ENCODE peak calls at places on chromosomes 5 and 9, in eight cellular contexts. T is ovary, J is H1, O is A549, A is sigmoid colon, S is transverse colon, Y is GM12878, G is K562. R is an unnamed sample.
A peak's percentile ranks its signal among the peaks of the same experiment; 100 is the strongest.

GRCh38 chr5:14773588-14773987 is 98.0 kb downstream of the ANKH start:
- DNase-seq in T (no peak), J (no peak), O (no peak), A (no peak), S (no peak), Y (no peak), G (no peak), R (no peak)

GRCh38 chr9:133669402-133669801 is 33.2 kb downstream of the DBH start:
- DNase-seq in T (no peak), J (peak; percentile 59), O (no peak), A (no peak), S (no peak), Y (no peak), G (no peak), R (no peak)

GRCh38 chr5:79694652-79695051 is 5.0 kb downstream of the CMYA5 start:
- DNase-seq in T (no peak), J (no peak), O (no peak), A (no peak), S (no peak), Y (no peak), G (peak; percentile 82), R (no peak)

GRCh38 chr9:100554935-100555401 is 22.9 kb upstream of the CAVIN4 start:
- DNase-seq in T (no peak), J (no peak), O (no peak), A (no peak), S (no peak), Y (no peak), G (no peak), R (no peak)

GRCh38 chr5:36494756-36495637 is 111.4 kb upstream of the SLC1A3 start:
- DNase-seq in T (peak; percentile 28), J (no peak), O (no peak), A (peak; percentile 84), S (no peak), Y (no peak), G (no peak), R (no peak)

GRCh38 chr5:55636711-55637110 is 75.4 kb downstream of the SLC38A9 start:
- DNase-seq in T (peak; percentile 29), J (no peak), O (peak; percentile 14), A (no peak), S (peak; percentile 23), Y (no peak), G (no peak), R (no peak)

GRCh38 chr5:167894631-167895472 is 396.6 kb upstream of the WWC1 start:
- DNase-seq in T (no peak), J (peak; percentile 2), O (no peak), A (no peak), S (no peak), Y (no peak), G (no peak), R (no peak)

GRCh38 chr5:142749321-142749720 is 20.9 kb upstream of the ARHGAP26 start:
- DNase-seq in T (no peak), J (no peak), O (no peak), A (no peak), S (no peak), Y (no peak), G (no peak), R (no peak)

GRCh38 chr9:21078702-21079101 is 960 bp upstream of the IFNB1 start:
- DNase-seq in T (no peak), J (no peak), O (no peak), A (no peak), S (no peak), Y (no peak), G (no peak), R (no peak)

GRCh38 chr9:32251539-32251938 is 132.9 kb upstream of the ACO1 start:
- DNase-seq in T (no peak), J (peak; percentile 61), O (peak; percentile 22), A (peak; percentile 64), S (peak; percentile 38), Y (peak; percentile 13), G (peak; percentile 54), R (no peak)

GRCh38 chr9:109816490-109816889 is 36.5 kb downstream of the PALM2AKAP2 start:
- DNase-seq in T (no peak), J (no peak), O (peak; percentile 51), A (no peak), S (no peak), Y (no peak), G (peak; percentile 3), R (no peak)

GRCh38 chr5:10695759-10696543 is 65.1 kb downstream of the DAP start:
- DNase-seq in T (no peak), J (no peak), O (no peak), A (no peak), S (no peak), Y (no peak), G (no peak), R (no peak)

GRCh38 chr5:88436290-88436689 is 167.6 kb upstream of the TMEM161B start:
- DNase-seq in T (no peak), J (no peak), O (no peak), A (no peak), S (no peak), Y (no peak), G (no peak), R (no peak)

GRCh38 chr9:132054024-132054423 is 25.6 kb downstream of the MED27 start:
- DNase-seq in T (no peak), J (no peak), O (no peak), A (no peak), S (no peak), Y (no peak), G (peak; percentile 59), R (no peak)

GRCh38 chr9:132059351-132059750 is 20.3 kb downstream of the MED27 start:
- DNase-seq in T (no peak), J (no peak), O (no peak), A (no peak), S (no peak), Y (no peak), G (no peak), R (no peak)

GRCh38 chr9:132061526-132061925 is 18.1 kb downstream of the MED27 start:
- DNase-seq in T (no peak), J (no peak), O (no peak), A (no peak), S (no peak), Y (no peak), G (no peak), R (no peak)

GRCh38 chr9:132055756-132056155 is 23.9 kb downstream of the MED27 start:
- DNase-seq in T (no peak), J (no peak), O (no peak), A (no peak), S (no peak), Y (no peak), G (no peak), R (no peak)

GRCh38 chr9:132056717-132057429 is 22.8 kb downstream of the MED27 start:
- DNase-seq in T (no peak), J (no peak), O (no peak), A (no peak), S (no peak), Y (no peak), G (no peak), R (no peak)
- TF ChIP-seq EP300 in T (no peak), J (no peak), O (no peak), A (no peak), S (no peak), Y (no peak), G (no peak), R (no peak)

GRCh38 chr5:115472601-115473000 is 72.0 kb downstream of the FEM1C start:
- DNase-seq in T (no peak), J (no peak), O (no peak), A (no peak), S (no peak), Y (no peak), G (no peak), R (no peak)
- TF ChIP-seq EP300 in T (no peak), J (no peak), O (no peak), A (no peak), S (no peak), Y (no peak), G (no peak), R (no peak)

GRCh38 chr5:62354028-62354874 is 48.2 kb downstream of the KIF2A start:
- DNase-seq in T (no peak), J (no peak), O (peak; percentile 42), A (no peak), S (no peak), Y (peak; percentile 35), G (peak; percentile 54), R (no peak)
- TF ChIP-seq EP300 in T (no peak), J (no peak), O (no peak), A (no peak), S (no peak), Y (no peak), G (no peak), R (no peak)

DNA sequence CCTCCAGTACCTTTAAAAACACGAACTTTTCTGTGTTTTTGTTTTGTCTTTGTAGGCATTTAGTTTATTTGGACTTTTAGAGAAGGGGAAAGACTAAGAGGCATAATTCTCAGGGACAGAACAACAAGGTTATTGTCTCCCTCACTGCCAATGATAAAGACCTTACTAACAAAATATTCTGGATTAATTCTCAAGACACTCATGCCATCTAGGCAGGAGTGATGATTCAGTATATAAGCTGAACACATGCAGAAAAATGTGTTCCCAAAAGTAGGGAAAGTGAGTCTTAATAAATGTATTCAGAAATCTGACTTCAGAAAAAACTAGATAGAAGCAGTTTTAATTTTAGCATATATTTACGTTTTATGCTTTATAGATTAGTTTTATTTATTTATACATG is 17.4 kb upstream of the ASPN start:
- DNase-seq in T (no peak), J (no peak), O (no peak), A (no peak), S (no peak), Y (no peak), G (no peak), R (no peak)
- TF ChIP-seq EP300 in T (no peak), J (no peak), O (no peak), A (no peak), S (no peak), Y (no peak), G (no peak), R (no peak)

GRCh38 chr9:126804696-126805545 is at the start of gene ZBTB43:
- DNase-seq in T (peak; percentile 95), J (peak; percentile 97), O (peak; percentile 98), A (peak; percentile 98), S (peak; percentile 98), Y (peak; percentile 89), G (peak; percentile 97), R (peak; percentile 99)
- TF ChIP-seq EP300 in T (no peak), J (no peak), O (no peak), A (no peak), S (no peak), Y (no peak), G (no peak), R (no peak)

GRCh38 chr9:16825971-16826370 is 44.5 kb downstream of the BNC2 start:
- DNase-seq in T (no peak), J (no peak), O (no peak), A (no peak), S (peak; percentile 12), Y (no peak), G (no peak), R (no peak)
- TF ChIP-seq EP300 in T (no peak), J (no peak), O (no peak), A (no peak), S (no peak), Y (no peak), G (no peak), R (no peak)

DNA sequence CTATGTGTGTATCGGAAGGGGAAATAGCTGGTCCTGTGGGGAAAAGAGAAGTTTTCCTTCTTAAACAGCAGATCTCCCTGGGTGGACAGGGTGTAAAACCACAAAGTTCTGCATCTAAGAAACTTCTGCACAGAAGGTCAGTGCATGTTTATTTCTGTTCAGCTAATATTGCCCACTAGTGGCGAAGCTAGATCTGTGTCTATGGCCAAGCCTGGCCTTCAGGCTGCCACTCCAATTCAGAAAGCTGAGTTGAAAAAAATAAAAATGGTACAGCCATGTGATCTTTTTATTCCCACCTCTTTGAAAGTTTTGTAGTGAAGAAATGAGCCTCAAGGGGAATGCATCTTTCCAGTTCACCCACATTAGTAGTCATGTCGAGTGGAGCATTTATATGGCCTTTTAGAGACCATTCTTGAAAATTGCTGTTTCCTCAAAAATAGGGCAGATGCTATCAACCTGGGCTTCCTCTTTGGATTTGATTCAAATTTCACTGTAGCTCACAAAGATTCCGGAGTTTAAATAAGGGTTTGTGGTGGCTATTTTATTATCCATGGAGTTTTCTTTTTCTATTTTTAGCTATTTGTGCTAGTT is 488.0 kb downstream of the PRELID2 start:
- DNase-seq in T (no peak), J (no peak), O (no peak), A (no peak), S (no peak), Y (no peak), G (peak; percentile 0), R (no peak)
- TF ChIP-seq EP300 in T (no peak), J (no peak), O (no peak), A (no peak), S (no peak), Y (no peak), G (no peak), R (no peak)

R was measured in esophagus muscularis mucosa.